ENCODE peak calls at places on chromosomes 2 and 18, in six cellular contexts. X, G, Q, A, U and S are unnamed samples.
A peak's percentile ranks its signal among the peaks of the same experiment; 100 is the strongest.

GRCh38 chr2:144162652-144163051 is 357.3 kb downstream of the ZEB2 start:
- DNase-seq in X (no peak), A (no peak), U (no peak), G (no peak), Q (peak; percentile 29), S (no peak)

GRCh38 chr2:72954376-72955187 is 37.3 kb downstream of the EMX1 start:
- DNase-seq in U (no peak), G (no peak), A (no peak), X (no peak), Q (no peak), S (no peak)

GRCh38 chr2:78768016-78768415 is 257.5 kb upstream of the REG3G start:
- DNase-seq in A (no peak), X (no peak), G (no peak), U (no peak), Q (no peak), S (no peak)

GRCh38 chr2:6656633-6657032 is 209.1 kb downstream of the CMPK2 start:
- DNase-seq in Q (no peak), A (no peak), U (no peak), G (no peak), X (no peak), S (no peak)

GRCh38 chr18:42187611-42188378 is 232.8 kb downstream of the PIK3C3 start:
- DNase-seq in U (no peak), X (no peak), A (no peak), G (no peak), Q (peak; percentile 55), S (no peak)

GRCh38 chr2:53636616-53637015 is 131.0 kb upstream of the CHAC2 start:
- DNase-seq in G (no peak), X (no peak), A (no peak), Q (no peak), U (no peak), S (no peak)

GRCh38 chr18:40366521-40366920 is 1588.5 kb upstream of the PIK3C3 start:
- DNase-seq in Q (no peak), A (no peak), X (no peak), U (no peak), G (no peak), S (no peak)

GRCh38 chr2:8999802-9000201 is 3.7 kb downstream of the MBOAT2 start:
- DNase-seq in G (no peak), U (no peak), X (no peak), A (no peak), Q (no peak), S (no peak)

GRCh38 chr2:62423883-62424458 is 82.0 kb downstream of the TMEM17 start:
- DNase-seq in X (no peak), A (no peak), Q (no peak), U (no peak), G (no peak), S (no peak)

GRCh38 chr2:68295523-68295922 is 24.2 kb downstream of the CNRIP1 start:
- DNase-seq in A (no peak), U (no peak), G (no peak), Q (no peak), X (peak; percentile 22), S (no peak)

GRCh38 chr18:79857082-79857661 is 59.4 kb downstream of the KCNG2 start:
- DNase-seq in G (peak; percentile 58), X (peak; percentile 23), Q (peak; percentile 5), A (peak; percentile 17), U (no peak), S (no peak)

GRCh38 chr2:24845691-24846090 is 52.5 kb downstream of the CENPO start:
- DNase-seq in G (no peak), X (no peak), A (no peak), Q (no peak), U (no peak), S (no peak)

GRCh38 chr2:24842081-24843050 is 49.1 kb downstream of the CENPO start:
- DNase-seq in A (no peak), X (no peak), Q (no peak), G (no peak), U (no peak), S (no peak)

GRCh38 chr2:24840962-24841945 is 48.0 kb downstream of the CENPO start:
- DNase-seq in G (no peak), X (no peak), Q (no peak), A (no peak), U (no peak), S (no peak)

GRCh38 chr2:24843461-24843860 is 50.2 kb downstream of the CENPO start:
- DNase-seq in U (no peak), G (no peak), Q (no peak), A (no peak), X (no peak), S (no peak)

DNA sequence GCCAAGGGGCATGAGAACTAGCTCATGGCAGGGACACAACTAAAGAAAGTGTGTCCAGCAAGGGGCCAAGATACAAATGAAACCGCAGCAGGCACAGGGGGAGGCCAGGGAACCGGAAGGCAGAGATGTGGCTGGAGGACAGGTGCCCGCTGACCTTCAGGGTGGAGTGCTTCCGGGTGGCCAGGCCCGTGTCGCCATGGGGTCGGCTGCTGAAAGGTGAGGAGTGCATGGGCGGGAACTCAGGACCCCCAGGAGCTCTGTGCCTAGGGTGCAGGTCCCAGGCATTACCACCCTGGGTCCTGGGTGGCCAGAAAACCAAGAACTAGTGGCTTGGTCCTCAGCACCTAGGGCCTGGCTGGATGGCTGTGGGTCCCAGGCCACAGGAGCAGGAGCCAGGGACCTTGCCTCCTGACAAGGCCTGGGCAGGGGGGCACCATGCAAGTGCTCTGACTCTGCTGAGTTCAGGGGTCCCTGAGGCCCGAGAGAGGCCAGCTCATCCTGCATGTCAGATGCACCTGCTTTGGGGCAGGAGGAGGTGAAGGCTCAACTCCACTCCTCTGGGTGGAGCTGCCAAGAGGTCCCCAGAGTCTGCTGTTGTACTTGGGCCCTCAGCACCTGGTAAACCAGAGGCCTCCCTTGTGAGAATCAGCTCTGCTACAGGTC is 50.9 kb downstream of the CENPO start:
- DNase-seq in A (no peak), Q (no peak), G (no peak), U (no peak), X (no peak), S (no peak)
- TF ChIP-seq CTCF in A (no peak), Q (no peak), G (no peak), U (no peak), X (no peak), S (no peak)

DNA sequence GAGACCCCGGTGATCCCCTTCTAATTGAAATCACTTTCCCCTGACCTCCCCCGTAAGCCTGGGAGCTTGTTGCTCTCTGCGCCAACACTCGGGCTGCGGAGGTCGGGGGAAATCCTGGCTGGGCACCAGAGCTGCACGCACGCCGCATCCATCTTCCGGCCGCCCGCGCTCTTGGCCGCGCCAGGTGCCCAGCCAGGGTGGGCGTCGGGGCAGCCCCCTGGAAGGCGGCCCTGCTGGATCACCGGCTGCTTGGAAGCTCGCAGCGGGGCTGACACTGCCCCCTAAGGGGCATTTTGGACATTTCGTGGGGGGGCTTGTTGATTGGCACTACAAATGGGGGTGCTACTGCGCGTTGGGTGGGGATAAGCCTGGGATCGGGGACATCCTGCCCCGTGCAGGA is 280.3 kb upstream of the SKOR2 start:
- DNase-seq in Q (no peak), U (no peak), X (no peak), G (no peak), A (no peak), S (no peak)
- TF ChIP-seq CTCF in Q (peak; percentile 14), U (no peak), X (no peak), G (no peak), A (no peak), S (no peak)

DNA sequence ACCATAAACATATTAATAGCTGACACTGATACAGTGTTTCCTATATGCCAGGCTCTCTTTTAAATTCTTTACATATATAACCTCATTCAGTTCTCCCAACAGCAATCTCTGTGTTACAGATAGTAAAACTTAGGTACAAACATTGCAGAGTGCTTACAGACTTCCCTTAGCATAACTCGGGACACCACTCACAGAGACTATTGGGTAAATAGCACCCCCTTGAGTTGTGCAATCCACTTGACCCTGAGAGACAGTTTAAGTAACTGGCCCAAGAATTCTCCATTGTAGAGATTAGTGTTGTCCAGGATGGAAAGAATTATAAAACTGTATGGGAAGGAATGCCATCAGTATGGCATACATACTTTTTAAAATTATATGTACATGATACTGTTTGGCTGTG is 110.1 kb downstream of the POLE4 start:
- DNase-seq in G (peak; percentile 6), A (no peak), X (no peak), U (no peak), Q (no peak), S (no peak)
- TF ChIP-seq CTCF in G (no peak), A (no peak), X (no peak), U (no peak), Q (no peak), S (no peak)

GRCh38 chr2:197599285-197599965 is 76.0 kb downstream of the RFTN2 start:
- DNase-seq in U (no peak), G (peak; percentile 56), X (peak; percentile 89), Q (peak; percentile 54), A (no peak), S (no peak)
- TF ChIP-seq CTCF in U (peak; percentile 19), G (peak; percentile 40), X (peak; percentile 27), Q (peak; percentile 66), A (no peak), S (peak; percentile 57)

GRCh38 chr2:96321230-96322103 is 3.6 kb upstream of the ITPRIPL1 start:
- DNase-seq in Q (peak; percentile 17), G (peak; percentile 14), U (no peak), X (peak; percentile 61), A (no peak), S (no peak)
- TF ChIP-seq CTCF in Q (no peak), G (no peak), U (no peak), X (no peak), A (no peak), S (no peak)

GRCh38 chr2:231399046-231399852 is 3.7 kb downstream of the B3GNT7 start:
- DNase-seq in A (no peak), Q (no peak), G (no peak), X (no peak), U (no peak), S (no peak)

GRCh38 chr2:231397928-231398294 is 2.4 kb downstream of the B3GNT7 start:
- DNase-seq in A (no peak), U (no peak), G (no peak), X (no peak), Q (no peak), S (no peak)

GRCh38 chr2:231398585-231398984 is 3.1 kb downstream of the B3GNT7 start:
- DNase-seq in Q (no peak), A (no peak), U (no peak), X (no peak), G (no peak), S (no peak)

GRCh38 chr2:231397011-231397927 is 1.8 kb downstream of the B3GNT7 start:
- DNase-seq in G (no peak), A (no peak), X (no peak), Q (peak; percentile 21), U (no peak), S (no peak)

DNA sequence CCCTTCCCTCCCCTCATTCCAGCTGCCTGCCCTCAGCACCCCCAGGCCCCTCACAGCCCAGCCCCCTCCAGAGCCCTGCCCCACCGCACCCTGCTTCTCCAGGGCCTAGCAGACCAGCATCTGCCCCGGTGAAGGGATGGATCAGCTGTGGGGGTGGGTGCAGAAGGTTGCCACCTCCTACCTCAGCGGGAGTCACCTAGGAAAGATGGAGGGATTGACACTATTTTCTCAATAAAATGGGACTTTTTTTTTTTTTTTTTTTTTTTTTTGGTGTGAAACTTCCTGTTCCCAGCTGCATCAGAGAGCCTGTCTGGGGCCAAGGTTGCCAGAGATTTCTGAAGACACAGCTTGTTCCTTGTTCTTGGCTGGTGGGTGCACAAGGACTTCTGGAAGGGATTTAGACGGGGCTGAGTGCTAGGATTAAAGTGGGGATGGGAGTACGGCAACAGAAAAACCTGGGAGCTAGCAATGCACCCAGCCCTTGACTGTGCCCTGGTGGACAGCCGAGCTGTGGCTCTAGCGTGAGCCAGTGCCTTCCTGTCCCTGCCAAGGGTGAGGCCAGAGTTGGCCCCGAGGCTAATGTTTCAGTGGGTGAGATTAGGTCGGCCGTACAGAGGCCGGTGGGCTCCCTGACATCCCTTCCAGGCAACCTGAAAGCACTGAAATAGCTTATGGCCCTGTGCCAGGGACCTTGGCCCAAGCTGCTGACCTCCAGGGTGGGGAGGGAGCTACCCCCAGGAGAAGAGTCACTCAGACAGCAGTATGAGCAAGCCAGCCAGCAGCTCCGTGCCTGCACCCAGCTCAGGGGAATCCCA is 4.5 kb downstream of the B3GNT7 start:
- DNase-seq in G (no peak), U (no peak), A (no peak), X (peak; percentile 69), Q (peak; percentile 25), S (no peak)
- TF ChIP-seq CTCF in G (no peak), U (peak; percentile 7), A (no peak), X (no peak), Q (peak; percentile 18), S (no peak)